ENCODE peak calls at places on chromosomes 3 and 15, in five cellular contexts. F is NCI-H1092, P is SJSA1, W is GM12892, J is endothelial cell of umbilical vein. G is an unnamed sample.

GRCh38 chr3:172550347-172550943 is 27.2 kb upstream of the TNFSF10 start:
- DNase-seq in F (no peak), W (no peak), J (no peak), P (peak), G (no peak)

GRCh38 chr3:152390647-152391046 is 121.9 kb downstream of the MBNL1 start:
- DNase-seq in W (no peak), P (no peak), J (no peak), F (no peak), G (no peak)

GRCh38 chr15:90866800-90867199 is 1.6 kb upstream of the FURIN start:
- DNase-seq in J (no peak), P (no peak), W (no peak), F (no peak), G (no peak)

GRCh38 chr3:197501879-197502620 is 53.7 kb downstream of the BDH1 start:
- DNase-seq in P (peak), F (peak), W (peak), J (peak), G (no peak)

GRCh38 chr3:184066211-184066610 is 13.4 kb downstream of the HTR3C start:
- DNase-seq in W (no peak), F (no peak), J (no peak), P (peak), G (no peak)

GRCh38 chr15:65829150-65829764 is 37.2 kb upstream of the DENND4A start:
- DNase-seq in F (no peak), J (peak), P (no peak), W (no peak), G (no peak)

GRCh38 chr15:39438795-39439577 is 141.9 kb upstream of the THBS1 start:
- DNase-seq in W (no peak), F (no peak), J (no peak), P (no peak), G (no peak)

GRCh38 chr3:129482721-129483120 is 42.7 kb downstream of the IFT122 start:
- DNase-seq in F (no peak), P (no peak), W (no peak), J (no peak), G (no peak)

GRCh38 chr15:63502843-63503738 is 1.3 kb upstream of the USP3 start:
- DNase-seq in P (peak), F (no peak), W (no peak), J (peak), G (peak)

GRCh38 chr15:101358895-101359294 is 63.8 kb upstream of the SNRPA1 start:
- DNase-seq in F (no peak), W (no peak), P (no peak), J (no peak), G (no peak)

GRCh38 chr15:66675456-66675855 is 26.6 kb upstream of the SMAD6 start:
- DNase-seq in P (no peak), F (no peak), J (no peak), W (no peak), G (no peak)

GRCh38 chr3:184299488-184300376 is 691 bp downstream of the PSMD2 start:
- DNase-seq in J (peak), W (no peak), F (no peak), P (no peak), G (no peak)

GRCh38 chr3:136994772-136995516 is 37.2 kb downstream of the IL20RB start:
- DNase-seq in P (no peak), F (peak), W (no peak), J (peak), G (peak)

GRCh38 chr3:15629860-15630597 is 28.5 kb downstream of the BTD start:
- DNase-seq in P (peak), J (peak), F (peak), W (peak), G (no peak)

GRCh38 chr15:96073908-96074307 is 256.6 kb upstream of the NR2F2 start:
- DNase-seq in F (no peak), J (no peak), W (no peak), P (no peak), G (no peak)

GRCh38 chr15:88624156-88624970 is 3.2 kb downstream of the AEN start:
- DNase-seq in J (peak), F (no peak), W (no peak), P (no peak), G (no peak)

GRCh38 chr3:125681146-125681545 is 85.8 kb upstream of the OSBPL11 start:
- DNase-seq in J (no peak), W (no peak), F (no peak), P (no peak), G (no peak)

GRCh38 chr3:119322523-119323400 is 28.6 kb downstream of the ARHGAP31 start:
- DNase-seq in P (peak), J (peak), W (peak), F (peak), G (peak)

GRCh38 chr15:81049835-81050234 is 49.1 kb downstream of the TLNRD1 start:
- DNase-seq in P (no peak), F (no peak), J (no peak), W (no peak), G (no peak)

GRCh38 chr3:31974454-31974853 is 6.6 kb downstream of the OSBPL10 start:
- DNase-seq in W (no peak), P (no peak), F (no peak), J (no peak), G (no peak)

GRCh38 chr3:183123891-183124290 is 24.6 kb upstream of the MCCC1 start:
- DNase-seq in F (no peak), P (peak), W (no peak), J (peak), G (no peak)

GRCh38 chr3:61663728-61664492 is 102.5 kb downstream of the PTPRG start:
- DNase-seq in W (no peak), P (peak), F (no peak), J (no peak), G (no peak)

GRCh38 chr15:100890850-100891249 is 11.2 kb downstream of the ALDH1A3 start:
- DNase-seq in J (no peak), P (no peak), W (no peak), F (no peak), G (no peak)

GRCh38 chr3:1533763-1534162 is 440.9 kb downstream of the CNTN6 start:
- DNase-seq in P (no peak), J (no peak), W (no peak), F (no peak), G (no peak)

GRCh38 chr3:31013843-31014242 is 119.4 kb upstream of the GADL1 start:
- DNase-seq in J (no peak), F (no peak), W (no peak), P (no peak), G (no peak)

GRCh38 chr3:11638669-11639402 is 4.9 kb downstream of the VGLL4 start:
- DNase-seq in J (peak), F (no peak), P (no peak), W (no peak), G (no peak)

GRCh38 chr15:42890161-42890913 is 30.2 kb downstream of the TTBK2 start:
- DNase-seq in J (peak), W (no peak), P (peak), F (no peak), G (no peak)

G was measured in Right ventricle myocardium inferior.